ENCODE peak calls at places on chromosome 15, in nine cellular contexts. One of them, this sample, is unnamed.

GRCh38 chr15:89301304-89302089 is 33.1 kb downstream of the POLG start:
- DNase-seq in left ventricle myocardium inferior: no peak
- DNase-seq in HepG2: no peak
- DNase-seq in mesendoderm: no peak
- DNase-seq in transverse colon: no peak
- DNase-seq in sigmoid colon: no peak
- DNase-seq in heart left ventricle: no peak
- DNase-seq in neuronal stem cell: no peak
- DNase-seq in cardiac muscle cell: no peak
- DNase-seq in this sample: no peak

GRCh38 chr15:99169769-99170311 is 65.0 kb downstream of the SYNM start:
- DNase-seq in left ventricle myocardium inferior: no peak
- DNase-seq in HepG2: no peak
- DNase-seq in mesendoderm: no peak
- DNase-seq in transverse colon: peak; percentile 54
- DNase-seq in sigmoid colon: peak; percentile 97
- DNase-seq in heart left ventricle: no peak
- DNase-seq in neuronal stem cell: no peak
- DNase-seq in cardiac muscle cell: peak; percentile 17
- DNase-seq in this sample: no peak

GRCh38 chr15:91356083-91356482 is 256.0 kb downstream of the SV2B start:
- DNase-seq in left ventricle myocardium inferior: no peak
- DNase-seq in HepG2: no peak
- DNase-seq in mesendoderm: no peak
- DNase-seq in transverse colon: peak; percentile 7
- DNase-seq in sigmoid colon: no peak
- DNase-seq in heart left ventricle: no peak
- DNase-seq in neuronal stem cell: no peak
- DNase-seq in cardiac muscle cell: peak; percentile 15
- DNase-seq in this sample: no peak

GRCh38 chr15:88066758-88067157 is 189.8 kb downstream of the NTRK3 start:
- DNase-seq in left ventricle myocardium inferior: no peak
- DNase-seq in HepG2: no peak
- DNase-seq in mesendoderm: peak; percentile 58
- DNase-seq in transverse colon: no peak
- DNase-seq in sigmoid colon: no peak
- DNase-seq in heart left ventricle: no peak
- DNase-seq in neuronal stem cell: no peak
- DNase-seq in cardiac muscle cell: no peak
- DNase-seq in this sample: no peak

GRCh38 chr15:29382862-29383261 is 113.2 kb upstream of the NSMCE3 start:
- DNase-seq in left ventricle myocardium inferior: no peak
- DNase-seq in HepG2: no peak
- DNase-seq in mesendoderm: no peak
- DNase-seq in transverse colon: no peak
- DNase-seq in sigmoid colon: no peak
- DNase-seq in heart left ventricle: no peak
- DNase-seq in neuronal stem cell: no peak
- DNase-seq in cardiac muscle cell: no peak
- DNase-seq in this sample: no peak

GRCh38 chr15:38069001-38069400 is 134.6 kb downstream of the TMCO5A start:
- DNase-seq in left ventricle myocardium inferior: no peak
- DNase-seq in HepG2: no peak
- DNase-seq in mesendoderm: no peak
- DNase-seq in transverse colon: peak; percentile 28
- DNase-seq in sigmoid colon: no peak
- DNase-seq in heart left ventricle: peak; percentile 38
- DNase-seq in neuronal stem cell: no peak
- DNase-seq in cardiac muscle cell: no peak
- DNase-seq in this sample: peak; percentile 56

GRCh38 chr15:89654311-89654761 is 931 bp downstream of the KIF7 start:
- DNase-seq in left ventricle myocardium inferior: no peak
- DNase-seq in HepG2: no peak
- DNase-seq in mesendoderm: no peak
- DNase-seq in transverse colon: no peak
- DNase-seq in sigmoid colon: peak; percentile 51
- DNase-seq in heart left ventricle: no peak
- DNase-seq in neuronal stem cell: no peak
- DNase-seq in cardiac muscle cell: no peak
- DNase-seq in this sample: peak; percentile 55

GRCh38 chr15:89442155-89442554 is 54.2 kb downstream of the RHCG start:
- DNase-seq in left ventricle myocardium inferior: no peak
- DNase-seq in HepG2: no peak
- DNase-seq in mesendoderm: no peak
- DNase-seq in transverse colon: no peak
- DNase-seq in sigmoid colon: no peak
- DNase-seq in heart left ventricle: no peak
- DNase-seq in neuronal stem cell: no peak
- DNase-seq in cardiac muscle cell: no peak
- DNase-seq in this sample: no peak

GRCh38 chr15:88707766-88708165 is 69.0 kb downstream of the ISG20 start:
- DNase-seq in left ventricle myocardium inferior: no peak
- DNase-seq in HepG2: no peak
- DNase-seq in mesendoderm: no peak
- DNase-seq in transverse colon: no peak
- DNase-seq in sigmoid colon: no peak
- DNase-seq in heart left ventricle: no peak
- DNase-seq in neuronal stem cell: no peak
- DNase-seq in cardiac muscle cell: no peak
- DNase-seq in this sample: no peak

GRCh38 chr15:78067328-78068241 is 9.9 kb downstream of the TBC1D2B start:
- DNase-seq in left ventricle myocardium inferior: no peak
- DNase-seq in HepG2: no peak
- DNase-seq in mesendoderm: no peak
- DNase-seq in transverse colon: no peak
- DNase-seq in sigmoid colon: peak; percentile 61
- DNase-seq in heart left ventricle: no peak
- DNase-seq in neuronal stem cell: no peak
- DNase-seq in cardiac muscle cell: no peak
- DNase-seq in this sample: peak; percentile 75

GRCh38 chr15:55494927-55495326 is 13.1 kb downstream of the DNAAF4 start:
- DNase-seq in left ventricle myocardium inferior: no peak
- DNase-seq in HepG2: no peak
- DNase-seq in mesendoderm: no peak
- DNase-seq in transverse colon: no peak
- DNase-seq in sigmoid colon: no peak
- DNase-seq in heart left ventricle: no peak
- DNase-seq in neuronal stem cell: no peak
- DNase-seq in cardiac muscle cell: no peak
- DNase-seq in this sample: no peak

GRCh38 chr15:72118400-72118978 is at the start of gene SENP8:
- DNase-seq in left ventricle myocardium inferior: no peak
- DNase-seq in HepG2: no peak
- DNase-seq in mesendoderm: no peak
- DNase-seq in transverse colon: no peak
- DNase-seq in sigmoid colon: no peak
- DNase-seq in heart left ventricle: no peak
- DNase-seq in neuronal stem cell: no peak
- DNase-seq in cardiac muscle cell: no peak
- DNase-seq in this sample: no peak

GRCh38 chr15:101020945-101021344 is 101.8 kb downstream of the LRRK1 start:
- DNase-seq in left ventricle myocardium inferior: no peak
- DNase-seq in HepG2: no peak
- DNase-seq in mesendoderm: no peak
- DNase-seq in transverse colon: no peak
- DNase-seq in sigmoid colon: peak; percentile 40
- DNase-seq in heart left ventricle: no peak
- DNase-seq in neuronal stem cell: no peak
- DNase-seq in cardiac muscle cell: no peak
- DNase-seq in this sample: no peak

GRCh38 chr15:78051622-78052405 is 25.7 kb downstream of the TBC1D2B start:
- DNase-seq in left ventricle myocardium inferior: no peak
- DNase-seq in HepG2: no peak
- DNase-seq in mesendoderm: peak; percentile 47
- DNase-seq in transverse colon: peak; percentile 54
- DNase-seq in sigmoid colon: no peak
- DNase-seq in heart left ventricle: peak; percentile 62
- DNase-seq in neuronal stem cell: no peak
- DNase-seq in cardiac muscle cell: peak; percentile 15
- DNase-seq in this sample: no peak

GRCh38 chr15:100201376-100202280 is 140.1 kb downstream of the ADAMTS17 start:
- DNase-seq in left ventricle myocardium inferior: no peak
- DNase-seq in HepG2: no peak
- DNase-seq in mesendoderm: no peak
- DNase-seq in transverse colon: no peak
- DNase-seq in sigmoid colon: no peak
- DNase-seq in heart left ventricle: no peak
- DNase-seq in neuronal stem cell: no peak
- DNase-seq in cardiac muscle cell: no peak
- DNase-seq in this sample: no peak

GRCh38 chr15:53837263-53837662 is 77.8 kb upstream of the WDR72 start:
- DNase-seq in left ventricle myocardium inferior: no peak
- DNase-seq in HepG2: peak; percentile 63
- DNase-seq in mesendoderm: no peak
- DNase-seq in transverse colon: peak; percentile 78
- DNase-seq in sigmoid colon: no peak
- DNase-seq in heart left ventricle: no peak
- DNase-seq in neuronal stem cell: no peak
- DNase-seq in cardiac muscle cell: peak; percentile 13
- DNase-seq in this sample: no peak

GRCh38 chr15:26867199-26868007 is 541 bp downstream of the GABRA5 start:
- DNase-seq in left ventricle myocardium inferior: no peak
- DNase-seq in HepG2: no peak
- DNase-seq in mesendoderm: peak; percentile 58
- DNase-seq in transverse colon: no peak
- DNase-seq in sigmoid colon: no peak
- DNase-seq in heart left ventricle: no peak
- DNase-seq in neuronal stem cell: peak; percentile 35
- DNase-seq in cardiac muscle cell: peak; percentile 14
- DNase-seq in this sample: no peak
- H3K4me3 ChIP-seq in left ventricle myocardium inferior: peak overlapping the region; percentile 58
- H3K4me3 ChIP-seq in HepG2: no peak overlapping the region
- H3K4me3 ChIP-seq in mesendoderm: peak overlapping the region; percentile 44
- H3K4me3 ChIP-seq in transverse colon: no peak overlapping the region
- H3K4me3 ChIP-seq in sigmoid colon: no peak overlapping the region
- H3K4me3 ChIP-seq in heart left ventricle: peak overlapping the region; percentile 28
- H3K4me3 ChIP-seq in neuronal stem cell: peak overlapping the region; percentile 90
- H3K4me3 ChIP-seq in cardiac muscle cell: peak overlapping the region; percentile 28
- H3K4me3 ChIP-seq in this sample: no peak overlapping the region

GRCh38 chr15:68593341-68593740 is 14.5 kb downstream of the CORO2B start:
- DNase-seq in left ventricle myocardium inferior: no peak
- DNase-seq in HepG2: no peak
- DNase-seq in mesendoderm: no peak
- DNase-seq in transverse colon: no peak
- DNase-seq in sigmoid colon: no peak
- DNase-seq in heart left ventricle: no peak
- DNase-seq in neuronal stem cell: no peak
- DNase-seq in cardiac muscle cell: no peak
- DNase-seq in this sample: no peak

GRCh38 chr15:68593826-68594532 is 15.2 kb downstream of the CORO2B start:
- DNase-seq in left ventricle myocardium inferior: no peak
- DNase-seq in HepG2: no peak
- DNase-seq in mesendoderm: no peak
- DNase-seq in transverse colon: no peak
- DNase-seq in sigmoid colon: no peak
- DNase-seq in heart left ventricle: no peak
- DNase-seq in neuronal stem cell: no peak
- DNase-seq in cardiac muscle cell: no peak
- DNase-seq in this sample: peak; percentile 48

GRCh38 chr15:68595260-68595564 is 16.4 kb downstream of the CORO2B start:
- DNase-seq in left ventricle myocardium inferior: no peak
- DNase-seq in HepG2: no peak
- DNase-seq in mesendoderm: no peak
- DNase-seq in transverse colon: no peak
- DNase-seq in sigmoid colon: no peak
- DNase-seq in heart left ventricle: no peak
- DNase-seq in neuronal stem cell: no peak
- DNase-seq in cardiac muscle cell: no peak
- DNase-seq in this sample: no peak

GRCh38 chr15:68595761-68596160 is 17.0 kb downstream of the CORO2B start:
- DNase-seq in left ventricle myocardium inferior: peak; percentile 12
- DNase-seq in HepG2: no peak
- DNase-seq in mesendoderm: no peak
- DNase-seq in transverse colon: no peak
- DNase-seq in sigmoid colon: no peak
- DNase-seq in heart left ventricle: no peak
- DNase-seq in neuronal stem cell: no peak
- DNase-seq in cardiac muscle cell: no peak
- DNase-seq in this sample: peak; percentile 32

GRCh38 chr15:68594533-68595259 is 15.9 kb downstream of the CORO2B start:
- DNase-seq in left ventricle myocardium inferior: no peak
- DNase-seq in HepG2: no peak
- DNase-seq in mesendoderm: no peak
- DNase-seq in transverse colon: no peak
- DNase-seq in sigmoid colon: no peak
- DNase-seq in heart left ventricle: no peak
- DNase-seq in neuronal stem cell: no peak
- DNase-seq in cardiac muscle cell: no peak
- DNase-seq in this sample: no peak
- H3K4me1 ChIP-seq in left ventricle myocardium inferior: peaks cover 81% of the 10 kb centered on the region
- H3K4me1 ChIP-seq in HepG2: no peaks in the 10 kb centered on the region
- H3K4me1 ChIP-seq in mesendoderm: no peaks in the 10 kb centered on the region
- H3K4me1 ChIP-seq in transverse colon: peaks cover 10% of the 10 kb centered on the region
- H3K4me1 ChIP-seq in sigmoid colon: peaks cover 28% of the 10 kb centered on the region
- H3K4me1 ChIP-seq in heart left ventricle: peaks cover 31% of the 10 kb centered on the region
- H3K4me1 ChIP-seq in neuronal stem cell: peaks cover 39% of the 10 kb centered on the region
- H3K4me1 ChIP-seq in cardiac muscle cell: peaks cover 10% of the 10 kb centered on the region
- H3K4me1 ChIP-seq in this sample: no peaks in the 10 kb centered on the region

GRCh38 chr15:75695206-75695605 is 17.4 kb downstream of the CSPG4 start:
- DNase-seq in left ventricle myocardium inferior: no peak
- DNase-seq in HepG2: no peak
- DNase-seq in mesendoderm: no peak
- DNase-seq in transverse colon: no peak
- DNase-seq in sigmoid colon: no peak
- DNase-seq in heart left ventricle: no peak
- DNase-seq in neuronal stem cell: no peak
- DNase-seq in cardiac muscle cell: no peak
- DNase-seq in this sample: no peak
- H3K27ac ChIP-seq in left ventricle myocardium inferior: peak overlapping the region; percentile 71
- H3K27ac ChIP-seq in HepG2: no peak overlapping the region
- H3K27ac ChIP-seq in mesendoderm: no peak overlapping the region
- H3K27ac ChIP-seq in transverse colon: peak overlapping the region; percentile 84
- H3K27ac ChIP-seq in sigmoid colon: peak overlapping the region; percentile 97
- H3K27ac ChIP-seq in heart left ventricle: no peak overlapping the region
- H3K27ac ChIP-seq in neuronal stem cell: no peak overlapping the region
- H3K27ac ChIP-seq in cardiac muscle cell: no peak overlapping the region
- H3K27ac ChIP-seq in this sample: peak overlapping the region; percentile 96

DNA sequence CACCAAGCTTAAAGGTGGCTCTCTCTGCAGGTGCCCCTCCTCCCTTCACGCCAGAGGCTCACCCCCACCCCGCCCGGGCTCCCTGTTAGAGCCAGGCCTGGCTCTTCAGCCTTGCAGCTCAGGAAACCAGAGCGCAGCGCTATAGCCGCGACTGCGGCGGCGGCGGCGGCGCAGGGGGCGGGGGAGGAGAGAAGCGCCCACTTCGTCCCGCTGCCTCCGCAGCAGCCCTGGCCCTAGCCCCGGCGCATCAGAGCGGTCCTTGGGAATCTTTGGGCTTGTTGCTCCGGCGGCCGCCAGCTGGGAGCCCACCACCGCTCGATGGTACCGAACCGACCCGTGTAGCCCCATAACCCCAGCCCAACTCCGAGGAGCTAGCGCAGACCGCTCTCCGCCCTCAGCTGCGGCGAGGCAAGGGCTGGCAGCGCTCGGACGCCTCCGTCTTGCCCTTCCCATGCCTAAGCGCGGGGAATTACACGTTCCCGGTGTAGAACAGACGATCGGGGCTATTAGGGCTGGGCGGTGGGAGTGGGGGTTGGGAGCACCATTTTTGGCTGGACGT is 1.2 kb downstream of the RASGRF1 start:
- DNase-seq in left ventricle myocardium inferior: no peak
- DNase-seq in HepG2: no peak
- DNase-seq in mesendoderm: peak; percentile 51
- DNase-seq in transverse colon: no peak
- DNase-seq in sigmoid colon: no peak
- DNase-seq in heart left ventricle: no peak
- DNase-seq in neuronal stem cell: peak; percentile 48
- DNase-seq in cardiac muscle cell: peak; percentile 44
- DNase-seq in this sample: peak; percentile 57
- H3K4me3 ChIP-seq in left ventricle myocardium inferior: peak overlapping the region; percentile 50
- H3K4me3 ChIP-seq in HepG2: no peak overlapping the region
- H3K4me3 ChIP-seq in mesendoderm: no peak overlapping the region
- H3K4me3 ChIP-seq in transverse colon: no peak overlapping the region
- H3K4me3 ChIP-seq in sigmoid colon: no peak overlapping the region
- H3K4me3 ChIP-seq in heart left ventricle: peak overlapping the region; percentile 13
- H3K4me3 ChIP-seq in neuronal stem cell: peak overlapping the region; percentile 17
- H3K4me3 ChIP-seq in cardiac muscle cell: peak overlapping the region; percentile 18
- H3K4me3 ChIP-seq in this sample: no peak overlapping the region

This sample was measured in aorta.